ENCODE peak calls at places on chromosomes 2 and 18, in four cellular contexts. One of them, this sample, is unnamed.

GRCh38 chr2:226740039-226740648 is 59.5 kb downstream of the IRS1 start:
- DNase-seq in neural progenitor cell: no peak
- DNase-seq in SJSA1: no peak
- DNase-seq in pancreas: no peak
- DNase-seq in this sample: no peak

GRCh38 chr2:74221604-74222299 is 23.3 kb downstream of the MTHFD2 start:
- DNase-seq in pancreas: no peak
- DNase-seq in SJSA1: no peak
- DNase-seq in neural progenitor cell: no peak
- DNase-seq in this sample: no peak

GRCh38 chr18:48848641-48849143 is 102.1 kb downstream of the SMAD7 start:
- DNase-seq in SJSA1: peak
- DNase-seq in neural progenitor cell: peak
- DNase-seq in pancreas: peak
- DNase-seq in this sample: no peak

GRCh38 chr18:45849529-45849928 is 24.1 kb downstream of the SIGLEC15 start:
- DNase-seq in neural progenitor cell: no peak
- DNase-seq in pancreas: no peak
- DNase-seq in SJSA1: no peak
- DNase-seq in this sample: no peak

GRCh38 chr2:119402645-119403560 is 28.8 kb upstream of the TMEM37 start:
- DNase-seq in SJSA1: no peak
- DNase-seq in pancreas: no peak
- DNase-seq in neural progenitor cell: no peak
- DNase-seq in this sample: peak

GRCh38 chr18:47912794-47913594 is 17.5 kb downstream of the SMAD2 start:
- DNase-seq in neural progenitor cell: no peak
- DNase-seq in pancreas: no peak
- DNase-seq in SJSA1: no peak
- DNase-seq in this sample: no peak

GRCh38 chr2:109318150-109318948 is 189.3 kb downstream of the SH3RF3 start:
- DNase-seq in pancreas: no peak
- DNase-seq in neural progenitor cell: peak
- DNase-seq in SJSA1: peak
- DNase-seq in this sample: peak

GRCh38 chr18:2424420-2424819 is 146.9 kb downstream of the METTL4 start:
- DNase-seq in neural progenitor cell: no peak
- DNase-seq in SJSA1: no peak
- DNase-seq in pancreas: no peak
- DNase-seq in this sample: no peak

GRCh38 chr2:11715987-11716652 is 30.3 kb upstream of the LPIN1 start:
- DNase-seq in SJSA1: no peak
- DNase-seq in pancreas: no peak
- DNase-seq in neural progenitor cell: no peak
- DNase-seq in this sample: no peak

GRCh38 chr2:31075936-31076590 is 62.2 kb downstream of the GALNT14 start:
- DNase-seq in pancreas: no peak
- DNase-seq in SJSA1: no peak
- DNase-seq in neural progenitor cell: no peak
- DNase-seq in this sample: no peak

GRCh38 chr2:96832751-96833507 is 10.9 kb downstream of the ANKRD23 start:
- DNase-seq in neural progenitor cell: peak
- DNase-seq in SJSA1: peak
- DNase-seq in pancreas: peak
- DNase-seq in this sample: no peak

GRCh38 chr2:215998636-215999035 is 14.7 kb downstream of the MREG start:
- DNase-seq in SJSA1: no peak
- DNase-seq in pancreas: no peak
- DNase-seq in neural progenitor cell: no peak
- DNase-seq in this sample: no peak

GRCh38 chr18:79628416-79629248 is 51.0 kb upstream of the CTDP1 start:
- DNase-seq in pancreas: no peak
- DNase-seq in neural progenitor cell: no peak
- DNase-seq in SJSA1: no peak
- DNase-seq in this sample: no peak

GRCh38 chr2:233034-233433 is 30.8 kb downstream of the SH3YL1 start:
- DNase-seq in neural progenitor cell: no peak
- DNase-seq in pancreas: no peak
- DNase-seq in SJSA1: no peak
- DNase-seq in this sample: no peak

GRCh38 chr2:189221811-189222210 is 42.2 kb upstream of the COL5A2 start:
- DNase-seq in neural progenitor cell: no peak
- DNase-seq in pancreas: no peak
- DNase-seq in SJSA1: no peak
- DNase-seq in this sample: no peak

GRCh38 chr18:56563568-56563967 is 74.8 kb downstream of the TXNL1 start:
- DNase-seq in pancreas: no peak
- DNase-seq in neural progenitor cell: peak
- DNase-seq in SJSA1: no peak
- DNase-seq in this sample: no peak

GRCh38 chr2:9765611-9766531 is 77.4 kb upstream of the TAF1B start:
- DNase-seq in SJSA1: no peak
- DNase-seq in neural progenitor cell: no peak
- DNase-seq in pancreas: no peak
- DNase-seq in this sample: peak

GRCh38 chr2:221529943-221530652 is 42.0 kb downstream of the EPHA4 start:
- DNase-seq in pancreas: no peak
- DNase-seq in neural progenitor cell: no peak
- DNase-seq in SJSA1: no peak
- DNase-seq in this sample: no peak

GRCh38 chr2:112680666-112681101 is 34.9 kb downstream of the SLC20A1 start:
- DNase-seq in neural progenitor cell: no peak
- DNase-seq in pancreas: no peak
- DNase-seq in SJSA1: no peak
- DNase-seq in this sample: no peak

GRCh38 chr18:31563778-31564177 is 27.9 kb upstream of the TTR start:
- DNase-seq in neural progenitor cell: no peak
- DNase-seq in SJSA1: no peak
- DNase-seq in pancreas: no peak
- DNase-seq in this sample: no peak

GRCh38 chr2:143740431-143740830 is 611.2 kb downstream of the ARHGAP15 start:
- DNase-seq in neural progenitor cell: no peak
- DNase-seq in SJSA1: no peak
- DNase-seq in pancreas: no peak
- DNase-seq in this sample: no peak

GRCh38 chr2:161965994-161966393 is 108.0 kb downstream of the DPP4 start:
- DNase-seq in SJSA1: no peak
- DNase-seq in pancreas: no peak
- DNase-seq in neural progenitor cell: no peak
- DNase-seq in this sample: no peak

GRCh38 chr2:120722211-120722602 is 13.5 kb upstream of the GLI2 start:
- DNase-seq in pancreas: no peak
- DNase-seq in neural progenitor cell: no peak
- DNase-seq in SJSA1: no peak
- DNase-seq in this sample: no peak

GRCh38 chr18:33495278-33495677 is 54.8 kb upstream of the CCDC178 start:
- DNase-seq in neural progenitor cell: peak
- DNase-seq in SJSA1: no peak
- DNase-seq in pancreas: no peak
- DNase-seq in this sample: no peak

GRCh38 chr2:106581755-106582430 is 94.7 kb downstream of the CD8B2 start:
- DNase-seq in neural progenitor cell: peak
- DNase-seq in SJSA1: peak
- DNase-seq in pancreas: peak
- DNase-seq in this sample: peak

GRCh38 chr2:47069628-47070154 is 85.4 kb downstream of the STPG4 start:
- DNase-seq in SJSA1: peak
- DNase-seq in neural progenitor cell: peak
- DNase-seq in pancreas: no peak
- DNase-seq in this sample: peak

GRCh38 chr18:45326505-45326904 is 288.8 kb upstream of the SLC14A2 start:
- DNase-seq in pancreas: no peak
- DNase-seq in neural progenitor cell: no peak
- DNase-seq in SJSA1: no peak
- DNase-seq in this sample: no peak

GRCh38 chr2:101958071-101958470 is 33.7 kb upstream of the IL1R2 start:
- DNase-seq in neural progenitor cell: no peak
- DNase-seq in SJSA1: no peak
- DNase-seq in pancreas: no peak
- DNase-seq in this sample: no peak

GRCh38 chr18:26928669-26929313 is 63.3 kb upstream of the AQP4 start:
- DNase-seq in SJSA1: no peak
- DNase-seq in neural progenitor cell: no peak
- DNase-seq in pancreas: no peak
- DNase-seq in this sample: no peak
- H3K27ac ChIP-seq in SJSA1: no peak
- H3K27ac ChIP-seq in neural progenitor cell: no peak
- H3K27ac ChIP-seq in pancreas: no peak
- H3K27ac ChIP-seq in this sample: no peak

GRCh38 chr2:179429597-179429996 is 165.0 kb upstream of the SESTD1 start:
- DNase-seq in neural progenitor cell: no peak
- DNase-seq in pancreas: no peak
- DNase-seq in SJSA1: no peak
- DNase-seq in this sample: no peak

GRCh38 chr2:179438653-179439052 is 174.0 kb upstream of the SESTD1 start:
- DNase-seq in SJSA1: no peak
- DNase-seq in pancreas: no peak
- DNase-seq in neural progenitor cell: no peak
- DNase-seq in this sample: no peak

GRCh38 chr2:179437430-179437829 is 172.8 kb upstream of the SESTD1 start:
- DNase-seq in neural progenitor cell: no peak
- DNase-seq in SJSA1: no peak
- DNase-seq in pancreas: no peak
- DNase-seq in this sample: no peak

GRCh38 chr2:179435021-179435420 is 170.4 kb upstream of the SESTD1 start:
- DNase-seq in neural progenitor cell: no peak
- DNase-seq in SJSA1: no peak
- DNase-seq in pancreas: no peak
- DNase-seq in this sample: no peak

DNA sequence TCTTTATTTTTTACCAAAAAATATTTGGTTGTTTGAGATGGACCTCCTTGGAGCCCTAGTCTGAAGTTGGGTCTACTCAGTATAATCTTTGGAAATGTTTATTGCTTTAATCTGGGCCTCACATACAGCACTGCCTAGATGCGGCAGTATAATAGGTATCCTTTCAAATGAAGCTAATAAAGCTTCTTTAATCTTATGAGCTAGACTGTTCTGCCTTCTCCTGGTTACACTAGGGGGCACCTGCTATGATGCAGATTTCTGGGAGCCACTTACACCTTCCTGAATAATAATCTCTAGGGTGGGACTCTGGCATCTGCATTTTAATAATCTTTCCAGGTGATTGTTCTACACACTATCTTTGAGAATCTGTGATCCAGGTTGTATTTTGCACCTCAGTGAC is 169.7 kb upstream of the SESTD1 start:
- DNase-seq in pancreas: no peak
- DNase-seq in neural progenitor cell: no peak
- DNase-seq in SJSA1: no peak
- DNase-seq in this sample: no peak
- H3K4me3 ChIP-seq in pancreas: no peak
- H3K4me3 ChIP-seq in neural progenitor cell: no peak
- H3K4me3 ChIP-seq in SJSA1: no peak
- H3K4me3 ChIP-seq in this sample: no peak

DNA sequence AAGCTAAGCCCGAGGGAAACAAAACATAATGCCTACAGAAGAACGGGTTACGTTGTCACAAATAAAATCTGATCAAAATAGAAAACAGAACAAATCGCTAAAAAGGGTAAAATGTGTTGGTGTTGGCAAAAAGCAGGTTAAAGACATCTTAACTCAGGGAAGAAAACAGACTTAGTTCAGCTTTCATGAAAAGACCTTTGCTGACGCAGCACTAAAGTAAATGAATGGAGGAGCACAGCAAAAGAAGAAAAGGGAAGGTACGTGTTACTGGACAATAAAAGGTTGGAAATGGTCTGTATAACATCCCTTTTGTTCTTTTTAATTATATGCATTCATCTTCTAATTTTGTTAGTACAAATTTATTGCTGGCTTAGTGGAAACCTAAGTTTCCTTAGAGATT is 117.4 kb upstream of the DSEL start:
- DNase-seq in SJSA1: no peak
- DNase-seq in pancreas: no peak
- DNase-seq in neural progenitor cell: no peak
- DNase-seq in this sample: no peak
- H3K27ac ChIP-seq in SJSA1: no peak
- H3K27ac ChIP-seq in pancreas: no peak
- H3K27ac ChIP-seq in neural progenitor cell: no peak
- H3K27ac ChIP-seq in this sample: no peak

GRCh38 chr2:111235616-111236015 is 114.9 kb downstream of the BCL2L11 start:
- DNase-seq in SJSA1: no peak
- DNase-seq in pancreas: no peak
- DNase-seq in neural progenitor cell: no peak
- DNase-seq in this sample: no peak
- H3K4me3 ChIP-seq in SJSA1: no peak
- H3K4me3 ChIP-seq in pancreas: no peak
- H3K4me3 ChIP-seq in neural progenitor cell: no peak
- H3K4me3 ChIP-seq in this sample: no peak

DNA sequence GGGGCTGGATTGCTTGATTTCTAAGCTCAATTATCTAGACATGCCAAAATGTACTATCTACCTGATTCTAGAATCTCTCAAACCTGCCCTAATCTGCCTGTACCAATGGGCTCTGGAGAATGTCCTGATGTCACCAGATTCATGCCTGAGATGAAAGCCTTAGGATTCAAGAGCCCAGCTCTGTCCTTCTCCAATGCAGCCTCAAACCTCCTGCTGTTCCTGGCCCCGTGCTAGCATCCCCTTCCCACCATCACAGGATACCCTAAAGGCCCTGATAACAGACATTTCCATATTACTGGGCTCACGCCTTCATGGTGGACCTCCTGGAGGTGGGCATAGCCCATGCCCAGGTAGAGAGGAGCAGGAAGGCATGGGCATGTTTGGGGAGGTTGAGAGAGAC is 206.7 kb downstream of the ARL4C start:
- DNase-seq in SJSA1: no peak
- DNase-seq in pancreas: no peak
- DNase-seq in neural progenitor cell: no peak
- DNase-seq in this sample: no peak
- H3K27ac ChIP-seq in SJSA1: no peak
- H3K27ac ChIP-seq in pancreas: no peak
- H3K27ac ChIP-seq in neural progenitor cell: no peak
- H3K27ac ChIP-seq in this sample: peak

DNA sequence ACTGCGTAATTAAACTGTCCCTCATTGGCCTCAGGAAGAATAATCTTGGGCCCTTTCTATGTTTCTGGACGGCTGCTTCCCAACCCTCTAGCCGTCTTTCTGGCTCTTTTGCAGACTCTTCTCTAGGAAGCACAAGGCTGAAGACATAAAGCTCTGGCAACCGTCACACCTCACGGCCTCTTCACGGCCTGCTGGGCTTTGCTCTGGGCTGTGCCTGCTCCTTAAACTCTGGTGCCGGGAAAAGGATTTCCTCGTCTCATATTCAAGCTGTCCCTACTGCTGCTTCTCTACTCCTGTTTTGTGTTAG is 36.0 kb upstream of the WIPF1 start:
- DNase-seq in pancreas: no peak
- DNase-seq in neural progenitor cell: peak
- DNase-seq in SJSA1: no peak
- DNase-seq in this sample: no peak
- H3K4me3 ChIP-seq in pancreas: no peak
- H3K4me3 ChIP-seq in neural progenitor cell: no peak
- H3K4me3 ChIP-seq in SJSA1: no peak
- H3K4me3 ChIP-seq in this sample: peak

DNA sequence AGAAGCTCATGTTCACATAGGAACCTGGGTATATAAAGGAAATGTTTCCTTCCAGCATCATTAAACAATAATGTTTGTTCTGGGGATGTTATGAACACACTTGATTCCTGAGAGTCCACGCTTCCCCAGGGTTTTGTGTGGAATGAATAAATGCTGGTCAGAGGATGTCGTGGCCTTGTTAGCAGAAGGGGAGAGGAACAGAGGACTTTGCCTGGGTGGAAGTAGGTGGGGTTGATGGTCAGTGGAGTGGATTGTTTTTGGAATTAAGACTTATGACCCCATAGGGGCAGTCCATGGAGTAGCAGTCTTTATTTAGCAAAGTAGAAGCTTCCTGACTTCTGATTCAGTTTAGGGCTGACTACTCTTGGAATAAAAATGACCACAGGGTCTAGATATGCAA is 139.6 kb downstream of the MYO1B start:
- DNase-seq in neural progenitor cell: no peak
- DNase-seq in pancreas: no peak
- DNase-seq in SJSA1: no peak
- DNase-seq in this sample: no peak
- H3K27ac ChIP-seq in neural progenitor cell: no peak
- H3K27ac ChIP-seq in pancreas: no peak
- H3K27ac ChIP-seq in SJSA1: no peak
- H3K27ac ChIP-seq in this sample: no peak